ENCODE peak calls at places on chromosomes 3 and 15, in nine cellular contexts. Y is heart left ventricle; F is neural progenitor cell; O is SW480; M is activated naive CD4-positive, alpha-beta T cell treated with anti-CD3 and anti-CD28 coated beads for 36 hours; J is Peyer's patch; A is T-helper 17 cell; G is central memory CD4-positive, alpha-beta T cell; K is tibial artery. L is an unnamed sample.
A peak's percentile ranks its signal among the peaks of the same experiment; 100 is the strongest.

GRCh38 chr15:65937476-65937875 is 68.2 kb downstream of the RAB11A start:
- DNase-seq in K (no peak), J (no peak), F (no peak), M (no peak), O (no peak), A (no peak), G (no peak), Y (no peak), L (no peak)

GRCh38 chr3:127291611-127292010 is 3.8 kb upstream of the PRR20G start:
- DNase-seq in A (no peak), M (no peak), Y (no peak), O (no peak), G (no peak), K (no peak), F (no peak), J (no peak), L (no peak)

GRCh38 chr3:99943931-99944761 is 126.5 kb downstream of the CMSS1 start:
- DNase-seq in F (peak; percentile 24), A (no peak), M (no peak), Y (no peak), J (no peak), O (no peak), G (no peak), K (peak; percentile 33), L (no peak)

GRCh38 chr15:99568548-99569352 is 3.0 kb downstream of the MEF2A start:
- DNase-seq in F (no peak), A (no peak), G (no peak), K (no peak), J (no peak), Y (no peak), O (no peak), M (no peak), L (no peak)

GRCh38 chr3:194253270-194253669 is 97.9 kb downstream of the CPN2 start:
- DNase-seq in F (no peak), A (no peak), O (no peak), J (no peak), G (no peak), Y (no peak), K (no peak), M (no peak), L (no peak)

GRCh38 chr3:146313411-146314111 is 62.7 kb upstream of the PLSCR4 start:
- DNase-seq in M (no peak), A (no peak), F (no peak), O (no peak), K (no peak), G (no peak), Y (no peak), J (no peak), L (no peak)

GRCh38 chr15:66076591-66077319 is 176.8 kb downstream of the MEGF11 start:
- DNase-seq in G (no peak), A (no peak), M (no peak), K (no peak), Y (no peak), F (no peak), O (no peak), J (no peak), L (no peak)

GRCh38 chr15:68843425-68844311 is 23.0 kb upstream of the ANP32A start:
- DNase-seq in Y (no peak), J (no peak), O (no peak), G (peak; percentile 11), A (no peak), F (peak; percentile 80), M (peak; percentile 33), K (no peak), L (no peak)

GRCh38 chr15:77904901-77905300 is 172.6 kb downstream of the TBC1D2B start:
- DNase-seq in J (no peak), O (no peak), K (no peak), A (no peak), Y (peak; percentile 12), G (no peak), M (no peak), F (no peak), L (no peak)